ENCODE peak calls at places on chromosome 22, in seven cellular contexts. Q is brain microvascular endothelial cell, H is body of pancreas, O is A549, M is progenitor cell of endocrine pancreas, X is coronary artery, C is fibroblast of pulmonary artery. S is an unnamed sample.

GRCh38 chr22:30968015-30968923 is at the start of gene MORC2:
- DNase-seq in Q (no peak), H (peak; percentile 79), O (peak; percentile 27), M (no peak), X (peak; percentile 84), C (peak; percentile 69), S (peak; percentile 58)

GRCh38 chr22:25942989-25943411 is 201.0 kb downstream of the MYO18B start:
- DNase-seq in Q (no peak), H (peak; percentile 58), O (no peak), M (no peak), X (no peak), C (no peak), S (no peak)

GRCh38 chr22:36352775-36353507 is 34.8 kb downstream of the MYH9 start:
- DNase-seq in Q (peak; percentile 77), H (peak; percentile 94), O (no peak), M (peak; percentile 58), X (peak; percentile 94), C (no peak), S (peak; percentile 80)

GRCh38 chr22:35070451-35071093 is 4.6 kb downstream of the ISX start:
- DNase-seq in Q (no peak), H (no peak), O (no peak), M (no peak), X (no peak), C (no peak), S (no peak)

GRCh38 chr22:20424937-20425587 is 12.6 kb downstream of the SCARF2 start:
- DNase-seq in Q (peak; percentile 24), H (no peak), O (no peak), M (no peak), X (no peak), C (no peak), S (no peak)

GRCh38 chr22:39967103-39967829 is 7.1 kb downstream of the TMA7B start:
- DNase-seq in Q (peak; percentile 40), H (peak; percentile 27), O (no peak), M (no peak), X (no peak), C (peak; percentile 61), S (no peak)

GRCh38 chr22:40960137-40960536 is 9.0 kb downstream of the RBX1 start:
- DNase-seq in Q (no peak), H (no peak), O (no peak), M (no peak), X (no peak), C (no peak), S (no peak)

GRCh38 chr22:26574001-26574723 is 15.8 kb downstream of the TPST2 start:
- DNase-seq in Q (no peak), H (no peak), O (no peak), M (no peak), X (no peak), C (no peak), S (no peak)

GRCh38 chr22:33922268-33922667 is 2.0 kb upstream of the LARGE1 start:
- DNase-seq in Q (peak; percentile 21), H (peak; percentile 57), O (no peak), M (peak; percentile 57), X (no peak), C (peak; percentile 29), S (peak; percentile 13)

GRCh38 chr22:34669001-34669400 is 397.0 kb upstream of the ISX start:
- DNase-seq in Q (no peak), H (no peak), O (no peak), M (no peak), X (no peak), C (no peak), S (no peak)

GRCh38 chr22:17712441-17712840 is 61.8 kb downstream of the BID start:
- DNase-seq in Q (no peak), H (no peak), O (no peak), M (no peak), X (no peak), C (peak; percentile 37), S (no peak)

GRCh38 chr22:33658775-33659174 is 261.5 kb downstream of the LARGE1 start:
- DNase-seq in Q (peak; percentile 2), H (peak; percentile 24), O (no peak), M (no peak), X (no peak), C (peak; percentile 90), S (no peak)

GRCh38 chr22:31630331-31631329 is 31.4 kb downstream of the PISD start:
- DNase-seq in Q (peak; percentile 58), H (peak; percentile 84), O (peak; percentile 61), M (peak; percentile 83), X (peak; percentile 86), C (peak; percentile 85), S (peak; percentile 95)

GRCh38 chr22:12601870-12602779 is 2925.9 kb upstream of the OR11H1 start:
- DNase-seq in Q (no peak), H (no peak), O (no peak), M (no peak), X (no peak), C (no peak), S (no peak)

GRCh38 chr22:21714059-21714770 is 21.4 kb downstream of the YPEL1 start:
- DNase-seq in Q (no peak), H (peak; percentile 91), O (no peak), M (no peak), X (no peak), C (no peak), S (no peak)

GRCh38 chr22:28702891-28703290 is 23.3 kb upstream of the TTC28 start:
- DNase-seq in Q (no peak), H (no peak), O (no peak), M (no peak), X (no peak), C (no peak), S (no peak)

GRCh38 chr22:17264321-17265052 is 45.3 kb upstream of the ADA2 start:
- DNase-seq in Q (no peak), H (no peak), O (no peak), M (no peak), X (no peak), C (peak; percentile 21), S (no peak)

GRCh38 chr22:36965716-36966115 is 52.3 kb downstream of the CSF2RB start:
- DNase-seq in Q (no peak), H (no peak), O (no peak), M (no peak), X (no peak), C (no peak), S (no peak)

GRCh38 chr22:35448552-35448922 is 48.6 kb downstream of the MCM5 start:
- DNase-seq in Q (no peak), H (no peak), O (no peak), M (no peak), X (no peak), C (no peak), S (no peak)

GRCh38 chr22:19892249-19892879 is 37.7 kb upstream of the GNB1L start:
- DNase-seq in Q (peak; percentile 22), H (no peak), O (no peak), M (no peak), X (no peak), C (peak; percentile 69), S (no peak)

GRCh38 chr22:24426436-24426835 is 963 bp upstream of the ADORA2A start:
- DNase-seq in Q (no peak), H (no peak), O (no peak), M (no peak), X (no peak), C (no peak), S (no peak)

GRCh38 chr22:24422078-24422665 is 5.2 kb upstream of the ADORA2A start:
- DNase-seq in Q (no peak), H (no peak), O (no peak), M (no peak), X (no peak), C (no peak), S (no peak)

GRCh38 chr22:24424901-24425775 is 2.3 kb upstream of the ADORA2A start:
- DNase-seq in Q (no peak), H (no peak), O (no peak), M (no peak), X (no peak), C (no peak), S (no peak)

GRCh38 chr22:24423519-24424000 is 3.8 kb upstream of the ADORA2A start:
- DNase-seq in Q (no peak), H (peak; percentile 60), O (peak; percentile 57), M (peak; percentile 65), X (no peak), C (no peak), S (peak; percentile 78)

GRCh38 chr22:24424001-24424900 is 3.1 kb upstream of the ADORA2A start:
- DNase-seq in Q (no peak), H (no peak), O (no peak), M (no peak), X (no peak), C (no peak), S (no peak)
- TF ChIP-seq CTCF in Q (no peak), H (no peak), O (no peak), M (no peak), X (peak; percentile 13), C (no peak), S (no peak)

GRCh38 chr22:42356547-42356946 is 75.7 kb downstream of the NFAM1 start:
- DNase-seq in Q (no peak), H (no peak), O (no peak), M (no peak), X (no peak), C (no peak), S (no peak)

GRCh38 chr22:42360348-42360747 is 71.9 kb downstream of the NFAM1 start:
- DNase-seq in Q (no peak), H (peak; percentile 28), O (no peak), M (no peak), X (no peak), C (no peak), S (no peak)

GRCh38 chr22:42358643-42359558 is 73.3 kb downstream of the NFAM1 start:
- DNase-seq in Q (no peak), H (no peak), O (no peak), M (no peak), X (no peak), C (no peak), S (no peak)

GRCh38 chr22:42357221-42357620 is 75.0 kb downstream of the NFAM1 start:
- DNase-seq in Q (no peak), H (no peak), O (no peak), M (no peak), X (no peak), C (no peak), S (no peak)

GRCh38 chr22:42357634-42358296 is 74.4 kb downstream of the NFAM1 start:
- DNase-seq in Q (no peak), H (peak; percentile 74), O (no peak), M (no peak), X (no peak), C (no peak), S (peak; percentile 32)
- TF ChIP-seq CTCF in Q (no peak), H (no peak), O (no peak), M (no peak), X (no peak), C (no peak), S (no peak)

DNA sequence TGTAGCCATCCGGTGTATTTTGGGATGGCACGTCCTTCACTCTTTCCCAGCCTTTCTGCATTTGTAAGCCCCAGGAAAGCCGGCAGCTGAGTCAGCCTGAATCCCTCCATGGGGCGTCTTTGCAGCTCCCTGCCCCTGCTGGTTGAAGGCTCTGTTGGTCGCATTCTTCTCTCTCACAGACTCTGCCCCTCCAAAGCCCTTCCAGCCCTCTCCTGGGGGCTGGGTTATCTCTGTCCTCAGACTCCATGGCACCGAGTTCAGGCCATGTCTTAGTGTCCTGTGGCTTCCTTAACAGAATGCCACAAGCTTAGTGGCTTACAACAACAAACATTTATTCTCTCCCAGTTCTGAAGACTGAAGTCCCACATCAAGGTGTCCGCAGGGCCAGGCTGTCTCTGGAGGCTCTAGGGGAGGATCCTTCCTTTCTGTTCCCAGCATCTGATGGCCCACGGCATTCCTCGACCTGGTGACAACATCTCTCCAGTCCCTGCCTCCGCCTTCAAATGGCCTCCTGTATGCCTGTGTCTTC is 62.2 kb downstream of the BCR start:
- DNase-seq in Q (peak; percentile 55), H (no peak), O (no peak), M (no peak), X (no peak), C (no peak), S (no peak)
- TF ChIP-seq CTCF in Q (peak; percentile 56), H (no peak), O (no peak), M (no peak), X (no peak), C (no peak), S (no peak)

GRCh38 chr22:43537019-43537585 is 125.3 kb downstream of the MPPED1 start:
- DNase-seq in Q (no peak), H (no peak), O (no peak), M (no peak), X (no peak), C (no peak), S (peak; percentile 20)
- TF ChIP-seq CTCF in Q (no peak), H (no peak), O (no peak), M (no peak), X (no peak), C (no peak), S (peak; percentile 30)

S was measured in Calu3.